ENCODE peak calls at places on chromosome 3, in six cellular contexts. One of them, this sample, is unnamed.

GRCh38 chr3:121989943-121990342 is 32.1 kb downstream of the ILDR1 start:
- DNase-seq in upper lobe of left lung: no peak
- DNase-seq in stomach: no peak
- DNase-seq in lung: no peak
- DNase-seq in AG04450: no peak
- DNase-seq in GM12865: no peak
- DNase-seq in this sample: no peak

GRCh38 chr3:138351151-138351550 is 2.8 kb downstream of the MRAS start:
- DNase-seq in upper lobe of left lung: peak
- DNase-seq in stomach: no peak
- DNase-seq in lung: no peak
- DNase-seq in AG04450: no peak
- DNase-seq in GM12865: no peak
- DNase-seq in this sample: no peak

GRCh38 chr3:144119611-144120010 is 148.0 kb downstream of the DIPK2A start:
- DNase-seq in upper lobe of left lung: no peak
- DNase-seq in stomach: no peak
- DNase-seq in lung: no peak
- DNase-seq in AG04450: no peak
- DNase-seq in GM12865: no peak
- DNase-seq in this sample: no peak

GRCh38 chr3:2727566-2728318 is 382.4 kb downstream of the IL5RA start:
- DNase-seq in upper lobe of left lung: no peak
- DNase-seq in stomach: no peak
- DNase-seq in lung: no peak
- DNase-seq in AG04450: no peak
- DNase-seq in GM12865: no peak
- DNase-seq in this sample: no peak

GRCh38 chr3:114741066-114741465 is 406.0 kb downstream of the ZBTB20 start:
- DNase-seq in upper lobe of left lung: no peak
- DNase-seq in stomach: no peak
- DNase-seq in lung: no peak
- DNase-seq in AG04450: no peak
- DNase-seq in GM12865: no peak
- DNase-seq in this sample: no peak

GRCh38 chr3:10762611-10763247 is 53.3 kb upstream of the SLC6A11 start:
- DNase-seq in upper lobe of left lung: no peak
- DNase-seq in stomach: no peak
- DNase-seq in lung: no peak
- DNase-seq in AG04450: no peak
- DNase-seq in GM12865: no peak
- DNase-seq in this sample: no peak

GRCh38 chr3:196246612-196247308 is 30.4 kb downstream of the SLC51A start:
- DNase-seq in upper lobe of left lung: no peak
- DNase-seq in stomach: no peak
- DNase-seq in lung: no peak
- DNase-seq in AG04450: no peak
- DNase-seq in GM12865: no peak
- DNase-seq in this sample: no peak

GRCh38 chr3:133948131-133948810 is 52.6 kb upstream of the RAB6B start:
- DNase-seq in upper lobe of left lung: no peak
- DNase-seq in stomach: no peak
- DNase-seq in lung: no peak
- DNase-seq in AG04450: no peak
- DNase-seq in GM12865: no peak
- DNase-seq in this sample: no peak

GRCh38 chr3:37532168-37532567 is 329.5 kb upstream of the CTDSPL start:
- DNase-seq in upper lobe of left lung: no peak
- DNase-seq in stomach: no peak
- DNase-seq in lung: no peak
- DNase-seq in AG04450: no peak
- DNase-seq in GM12865: no peak
- DNase-seq in this sample: no peak

GRCh38 chr3:94440767-94441493 is 378.1 kb downstream of the NSUN3 start:
- DNase-seq in upper lobe of left lung: no peak
- DNase-seq in stomach: no peak
- DNase-seq in lung: no peak
- DNase-seq in AG04450: peak
- DNase-seq in GM12865: no peak
- DNase-seq in this sample: no peak

GRCh38 chr3:159605101-159605500 is 383.5 kb upstream of the IL12A start:
- DNase-seq in upper lobe of left lung: no peak
- DNase-seq in stomach: no peak
- DNase-seq in lung: no peak
- DNase-seq in AG04450: no peak
- DNase-seq in GM12865: no peak
- DNase-seq in this sample: no peak

GRCh38 chr3:158651192-158651591 is 6.9 kb downstream of the GFM1 start:
- DNase-seq in upper lobe of left lung: no peak
- DNase-seq in stomach: no peak
- DNase-seq in lung: no peak
- DNase-seq in AG04450: no peak
- DNase-seq in GM12865: no peak
- DNase-seq in this sample: no peak

GRCh38 chr3:414063-414462 is 217.5 kb downstream of the CHL1 start:
- DNase-seq in upper lobe of left lung: no peak
- DNase-seq in stomach: no peak
- DNase-seq in lung: no peak
- DNase-seq in AG04450: no peak
- DNase-seq in GM12865: peak
- DNase-seq in this sample: no peak

GRCh38 chr3:195543642-195544536 is 764 bp upstream of the PPP1R2 start:
- DNase-seq in upper lobe of left lung: no peak
- DNase-seq in stomach: no peak
- DNase-seq in lung: no peak
- DNase-seq in AG04450: no peak
- DNase-seq in GM12865: no peak
- DNase-seq in this sample: peak

GRCh38 chr3:11155341-11156025 is 1.2 kb downstream of the HRH1 start:
- DNase-seq in upper lobe of left lung: peak
- DNase-seq in stomach: peak
- DNase-seq in lung: peak
- DNase-seq in AG04450: peak
- DNase-seq in GM12865: peak
- DNase-seq in this sample: peak

GRCh38 chr3:196941846-196942225 is 492 bp downstream of the NCBP2 start:
- DNase-seq in upper lobe of left lung: peak
- DNase-seq in stomach: peak
- DNase-seq in lung: peak
- DNase-seq in AG04450: no peak
- DNase-seq in GM12865: peak
- DNase-seq in this sample: no peak

GRCh38 chr3:136250862-136251460 is 821 bp downstream of the PCCB start:
- DNase-seq in upper lobe of left lung: peak
- DNase-seq in stomach: peak
- DNase-seq in lung: peak
- DNase-seq in AG04450: no peak
- DNase-seq in GM12865: peak
- DNase-seq in this sample: no peak

GRCh38 chr3:32759342-32759741 is 58.5 kb upstream of the TRIM71 start:
- DNase-seq in upper lobe of left lung: no peak
- DNase-seq in stomach: no peak
- DNase-seq in lung: no peak
- DNase-seq in AG04450: no peak
- DNase-seq in GM12865: no peak
- DNase-seq in this sample: no peak

GRCh38 chr3:46417841-46418611 is 11.0 kb downstream of the CCRL2 start:
- DNase-seq in upper lobe of left lung: peak
- DNase-seq in stomach: no peak
- DNase-seq in lung: no peak
- DNase-seq in AG04450: no peak
- DNase-seq in GM12865: no peak
- DNase-seq in this sample: no peak

GRCh38 chr3:152300029-152300764 is 31.5 kb downstream of the MBNL1 start:
- DNase-seq in upper lobe of left lung: no peak
- DNase-seq in stomach: no peak
- DNase-seq in lung: no peak
- DNase-seq in AG04450: no peak
- DNase-seq in GM12865: no peak
- DNase-seq in this sample: no peak

GRCh38 chr3:54099381-54099780 is 23.0 kb upstream of the CACNA2D3 start:
- DNase-seq in upper lobe of left lung: no peak
- DNase-seq in stomach: no peak
- DNase-seq in lung: no peak
- DNase-seq in AG04450: no peak
- DNase-seq in GM12865: no peak
- DNase-seq in this sample: no peak
- TF ChIP-seq CTCF in upper lobe of left lung: no peak
- TF ChIP-seq CTCF in stomach: no peak
- TF ChIP-seq CTCF in lung: no peak
- TF ChIP-seq CTCF in AG04450: no peak
- TF ChIP-seq CTCF in GM12865: no peak
- TF ChIP-seq CTCF in this sample: no peak

DNA sequence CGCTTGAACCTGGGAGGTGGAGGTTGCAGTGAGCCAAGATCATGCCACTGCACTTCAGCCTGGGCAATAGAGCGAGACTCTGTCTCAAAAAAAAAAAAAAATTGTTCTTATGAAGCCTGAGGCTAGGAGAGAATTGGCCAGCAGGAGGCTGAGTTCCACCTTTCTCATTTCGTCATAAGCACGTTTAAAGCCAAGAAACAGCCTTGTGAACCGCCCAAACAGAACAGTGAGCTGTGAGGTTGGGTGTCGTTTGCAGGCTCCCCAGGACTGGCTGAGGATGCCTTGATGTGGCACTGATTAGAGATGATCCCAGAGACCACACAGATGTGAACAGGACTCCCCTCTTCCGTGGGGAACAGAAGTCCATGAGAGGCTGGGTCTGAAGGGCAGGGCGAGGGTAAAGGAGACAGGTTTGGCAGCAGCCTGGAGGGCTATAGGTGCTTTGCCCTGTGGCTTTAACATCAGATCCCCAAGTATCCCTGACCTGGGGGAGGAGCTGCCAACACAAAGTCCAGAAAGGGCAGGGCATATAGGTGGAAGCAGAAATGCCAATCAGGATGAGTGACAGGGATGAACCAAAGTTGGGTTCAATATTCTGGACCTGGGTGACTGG is 52.9 kb downstream of the CLEC3B start:
- DNase-seq in upper lobe of left lung: no peak
- DNase-seq in stomach: peak
- DNase-seq in lung: no peak
- DNase-seq in AG04450: no peak
- DNase-seq in GM12865: peak
- DNase-seq in this sample: no peak
- TF ChIP-seq CTCF in upper lobe of left lung: no peak
- TF ChIP-seq CTCF in stomach: peak
- TF ChIP-seq CTCF in lung: no peak
- TF ChIP-seq CTCF in AG04450: peak
- TF ChIP-seq CTCF in GM12865: no peak
- TF ChIP-seq CTCF in this sample: no peak

GRCh38 chr3:184629555-184630160 is 68.1 kb downstream of the EPHB3 start:
- DNase-seq in upper lobe of left lung: no peak
- DNase-seq in stomach: peak
- DNase-seq in lung: no peak
- DNase-seq in AG04450: no peak
- DNase-seq in GM12865: no peak
- DNase-seq in this sample: no peak
- TF ChIP-seq CTCF in upper lobe of left lung: no peak
- TF ChIP-seq CTCF in stomach: no peak
- TF ChIP-seq CTCF in lung: no peak
- TF ChIP-seq CTCF in AG04450: no peak
- TF ChIP-seq CTCF in GM12865: no peak
- TF ChIP-seq CTCF in this sample: no peak

DNA sequence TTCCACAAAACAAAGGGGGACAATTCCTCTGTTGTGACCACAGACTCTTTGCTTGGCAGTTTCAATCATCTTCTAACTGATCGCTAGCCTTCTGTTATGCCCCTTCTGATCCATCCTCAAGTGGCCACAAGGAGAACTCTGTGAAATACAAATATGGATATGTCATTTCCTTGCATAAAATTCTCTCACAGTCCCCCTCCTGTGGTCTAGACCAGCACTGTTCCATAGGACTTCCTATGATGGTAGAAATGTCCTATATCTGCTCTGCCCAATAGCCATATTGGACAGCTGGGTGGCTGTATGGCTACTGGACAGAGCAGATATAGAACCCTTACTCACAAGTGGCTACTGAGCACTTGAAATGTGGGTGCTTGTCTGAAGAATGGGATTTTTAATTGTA is 25.9 kb upstream of the SNRK start:
- DNase-seq in upper lobe of left lung: no peak
- DNase-seq in stomach: no peak
- DNase-seq in lung: no peak
- DNase-seq in AG04450: no peak
- DNase-seq in GM12865: no peak
- DNase-seq in this sample: no peak
- TF ChIP-seq CTCF in upper lobe of left lung: no peak
- TF ChIP-seq CTCF in stomach: no peak
- TF ChIP-seq CTCF in lung: no peak
- TF ChIP-seq CTCF in AG04450: no peak
- TF ChIP-seq CTCF in GM12865: no peak
- TF ChIP-seq CTCF in this sample: no peak

GRCh38 chr3:52034651-52035050 is 21.7 kb downstream of the DUSP7 start:
- DNase-seq in upper lobe of left lung: no peak
- DNase-seq in stomach: no peak
- DNase-seq in lung: no peak
- DNase-seq in AG04450: no peak
- DNase-seq in GM12865: no peak
- DNase-seq in this sample: no peak

GRCh38 chr3:52036222-52036694 is 20.1 kb downstream of the DUSP7 start:
- DNase-seq in upper lobe of left lung: no peak
- DNase-seq in stomach: no peak
- DNase-seq in lung: no peak
- DNase-seq in AG04450: no peak
- DNase-seq in GM12865: peak
- DNase-seq in this sample: no peak

GRCh38 chr3:52037291-52037690 is 19.1 kb downstream of the DUSP7 start:
- DNase-seq in upper lobe of left lung: no peak
- DNase-seq in stomach: no peak
- DNase-seq in lung: no peak
- DNase-seq in AG04450: no peak
- DNase-seq in GM12865: no peak
- DNase-seq in this sample: no peak

GRCh38 chr3:52038227-52038626 is 18.1 kb downstream of the DUSP7 start:
- DNase-seq in upper lobe of left lung: no peak
- DNase-seq in stomach: no peak
- DNase-seq in lung: no peak
- DNase-seq in AG04450: no peak
- DNase-seq in GM12865: no peak
- DNase-seq in this sample: no peak

GRCh38 chr3:52036829-52037228 is 19.5 kb downstream of the DUSP7 start:
- DNase-seq in upper lobe of left lung: no peak
- DNase-seq in stomach: no peak
- DNase-seq in lung: no peak
- DNase-seq in AG04450: no peak
- DNase-seq in GM12865: no peak
- DNase-seq in this sample: no peak
- TF ChIP-seq CTCF in upper lobe of left lung: no peak
- TF ChIP-seq CTCF in stomach: no peak
- TF ChIP-seq CTCF in lung: no peak
- TF ChIP-seq CTCF in AG04450: no peak
- TF ChIP-seq CTCF in GM12865: no peak
- TF ChIP-seq CTCF in this sample: no peak

GRCh38 chr3:56985460-56986327 is 74.8 kb upstream of the SPATA12 start:
- DNase-seq in upper lobe of left lung: no peak
- DNase-seq in stomach: no peak
- DNase-seq in lung: no peak
- DNase-seq in AG04450: no peak
- DNase-seq in GM12865: no peak
- DNase-seq in this sample: no peak
- TF ChIP-seq CTCF in upper lobe of left lung: no peak
- TF ChIP-seq CTCF in stomach: no peak
- TF ChIP-seq CTCF in lung: no peak
- TF ChIP-seq CTCF in AG04450: peak
- TF ChIP-seq CTCF in GM12865: no peak
- TF ChIP-seq CTCF in this sample: no peak

GRCh38 chr3:39150170-39150802 is 3.1 kb downstream of the CSRNP1 start:
- DNase-seq in upper lobe of left lung: no peak
- DNase-seq in stomach: no peak
- DNase-seq in lung: no peak
- DNase-seq in AG04450: no peak
- DNase-seq in GM12865: no peak
- DNase-seq in this sample: no peak
- TF ChIP-seq CTCF in upper lobe of left lung: no peak
- TF ChIP-seq CTCF in stomach: no peak
- TF ChIP-seq CTCF in lung: no peak
- TF ChIP-seq CTCF in AG04450: peak
- TF ChIP-seq CTCF in GM12865: no peak
- TF ChIP-seq CTCF in this sample: no peak

This sample was measured in mesothelial cell of epicardium.